ENCODE peak calls at places on chromosome 22, in four cellular contexts. A is AG10803, H is tibial artery, W is psoas muscle. P is an unnamed sample.

GRCh38 chr22:32622004-32622761 is 147.6 kb downstream of the FBXO7 start:
- DNase-seq in A (peak), W (peak), H (peak), P (no peak)

GRCh38 chr22:20021196-20022181 is 579 bp downstream of the TANGO2 start:
- DNase-seq in H (peak), A (peak), W (peak), P (no peak)

GRCh38 chr22:29733362-29734322 is 13.8 kb downstream of the CABP7 start:
- DNase-seq in A (no peak), H (no peak), W (peak), P (no peak)

GRCh38 chr22:17369553-17370035 is 334 bp downstream of the CECR2 start:
- DNase-seq in A (no peak), W (peak), H (no peak), P (no peak)

GRCh38 chr22:28802595-28803087 is 2.3 kb upstream of the XBP1 start:
- DNase-seq in W (no peak), H (no peak), A (no peak), P (no peak)

GRCh38 chr22:27135582-27135981 is 478.2 kb downstream of the MIAT start:
- DNase-seq in W (no peak), H (no peak), A (peak), P (no peak)

GRCh38 chr22:47588583-47588970 is 826.1 kb downstream of the TBC1D22A start:
- DNase-seq in H (peak), A (no peak), W (no peak), P (no peak)

GRCh38 chr22:40030757-40031092 is 36.0 kb downstream of the FAM83F start:
- DNase-seq in W (no peak), H (no peak), A (no peak), P (no peak)

GRCh38 chr22:47169801-47170140 is 407.3 kb downstream of the TBC1D22A start:
- DNase-seq in W (no peak), A (no peak), H (peak), P (no peak)

GRCh38 chr22:46203590-46203980 is 46.5 kb downstream of the CDPF1 start:
- DNase-seq in W (no peak), H (no peak), A (no peak), P (no peak)

GRCh38 chr22:40413873-40414272 is 43.5 kb downstream of the SGSM3 start:
- DNase-seq in H (no peak), W (no peak), A (no peak), P (no peak)

GRCh38 chr22:29215012-29215860 is 9.5 kb downstream of the EMID1 start:
- DNase-seq in W (no peak), A (no peak), H (no peak), P (no peak)

GRCh38 chr22:40472036-40472435 is 101.6 kb downstream of the SGSM3 start:
- DNase-seq in W (no peak), A (no peak), H (no peak), P (no peak)

GRCh38 chr22:45742866-45743450 is 71.3 kb downstream of the ATXN10 start:
- DNase-seq in A (peak), H (peak), W (peak), P (no peak)

GRCh38 chr22:38433871-38434270 is 21.1 kb downstream of the KCNJ4 start:
- DNase-seq in W (no peak), A (no peak), H (no peak), P (no peak)

GRCh38 chr22:49422668-49423067 is 405.0 kb downstream of the BRD1 start:
- DNase-seq in H (no peak), A (no peak), W (no peak), P (no peak)

GRCh38 chr22:24595863-24596262 is 3.0 kb upstream of the LRRC75B start:
- DNase-seq in H (no peak), W (no peak), A (no peak), P (no peak)

DNA sequence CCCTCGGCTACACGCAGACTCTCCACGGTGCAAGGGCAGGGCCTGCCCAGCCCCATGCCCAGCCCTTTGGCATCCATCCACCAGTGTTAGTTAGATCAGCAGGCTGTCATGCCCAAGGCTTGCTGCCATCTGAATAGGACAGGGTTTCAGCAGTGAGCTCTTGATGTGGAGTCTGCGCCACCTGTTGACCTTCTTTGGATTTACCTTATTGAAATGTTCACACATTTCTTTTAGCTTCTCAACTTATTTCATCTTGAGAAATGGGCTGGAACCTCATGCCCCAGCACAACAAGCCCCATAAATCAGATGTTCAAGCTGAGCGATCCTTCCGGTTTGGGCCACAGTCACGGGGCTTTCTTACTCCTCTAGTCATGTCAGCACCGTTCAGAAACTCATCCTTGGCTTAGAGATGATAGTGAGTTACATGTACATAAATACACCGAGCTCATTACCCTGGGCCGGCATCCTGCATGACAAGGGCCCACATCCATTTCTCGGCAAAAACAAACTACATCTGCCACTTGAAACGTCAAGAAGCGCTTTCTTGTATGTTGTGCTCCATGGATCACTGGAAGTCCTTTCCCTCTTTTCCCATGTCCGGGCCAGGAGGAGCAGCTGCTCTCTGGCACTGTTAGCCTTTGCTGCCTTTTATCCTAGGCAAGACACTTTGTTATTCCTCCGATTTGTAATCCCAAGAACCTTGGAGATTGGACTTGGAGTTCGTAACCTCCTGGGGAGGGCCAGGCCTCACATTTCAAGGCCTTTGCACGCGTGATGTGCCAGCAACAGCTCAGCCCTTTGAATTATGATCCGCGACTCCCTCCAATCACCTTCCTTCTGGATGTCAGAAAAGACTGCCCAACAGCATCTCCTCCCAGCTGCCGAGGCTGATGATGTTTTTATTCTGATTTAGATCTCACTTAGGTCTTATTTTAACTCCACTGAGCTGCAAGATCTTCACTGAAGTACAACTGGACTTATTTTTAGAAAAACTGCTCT is 61.9 kb downstream of the PARVB start:
- DNase-seq in H (peak), A (peak), W (peak), P (peak)
- H3K4me3 ChIP-seq in H (no peak), A (peak), W (peak), P (no peak)

DNA sequence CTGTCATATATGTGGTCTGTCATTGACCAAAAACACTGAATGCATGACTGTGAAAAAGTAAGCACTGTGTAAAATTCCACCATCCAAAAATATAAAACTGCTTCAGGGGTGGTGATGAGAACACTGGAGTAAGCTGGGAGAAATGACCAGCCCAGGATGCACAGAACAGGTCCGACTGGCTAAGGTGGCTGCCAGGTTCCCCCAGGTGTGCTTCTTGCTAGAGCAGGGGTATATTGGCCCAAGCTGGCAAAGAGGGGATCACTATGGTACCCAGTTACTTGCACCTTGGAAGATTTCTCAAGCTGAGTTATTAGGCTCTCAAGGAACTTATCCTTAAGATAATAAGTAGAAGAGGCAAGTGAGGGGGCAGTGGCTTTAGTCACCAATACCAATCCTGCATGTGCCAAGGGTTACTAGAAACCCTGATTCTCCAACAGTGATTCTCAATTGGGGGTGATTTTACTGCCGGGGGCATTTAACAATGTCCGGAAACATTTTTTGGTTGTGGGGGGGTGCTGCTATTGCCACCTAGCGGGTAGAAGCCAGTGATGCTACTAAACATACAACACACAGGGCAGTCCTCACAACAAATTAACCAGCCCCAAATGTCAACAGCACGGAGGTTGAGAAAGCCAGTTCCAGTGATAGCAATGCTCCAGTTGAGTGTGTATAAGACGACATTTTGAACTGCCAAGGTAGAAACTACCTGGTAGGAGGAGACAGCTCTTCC is 15.7 kb downstream of the SNU13 start:
- DNase-seq in H (no peak), W (no peak), A (peak), P (no peak)
- TF ChIP-seq CTCF in H (no peak), W (no peak), A (peak), P (peak)

GRCh38 chr22:33865248-33865647 is 55.0 kb downstream of the LARGE1 start:
- DNase-seq in H (no peak), W (no peak), A (no peak), P (no peak)
- H3K4me3 ChIP-seq in H (no peak), W (no peak), A (no peak), P (no peak)

GRCh38 chr22:22666307-22667091 is 22.1 kb downstream of the GGTLC2 start:
- DNase-seq in A (peak), H (no peak), W (no peak), P (no peak)
- TF ChIP-seq CTCF in A (peak), H (no peak), W (peak), P (peak)

GRCh38 chr22:31248965-31249940 is 37.2 kb downstream of the LIMK2 start:
- DNase-seq in W (no peak), H (no peak), A (no peak), P (no peak)
- H3K4me3 ChIP-seq in W (peak), H (peak), A (peak), P (peak)

GRCh38 chr22:21867528-21868266 is at the start of gene MAPK1:
- DNase-seq in A (peak), H (peak), W (peak), P (peak)
- TF ChIP-seq CTCF in A (peak), H (peak), W (peak), P (peak)

GRCh38 chr22:42074846-42075245 is 798 bp downstream of the PHETA2 start:
- DNase-seq in A (no peak), H (no peak), W (no peak), P (no peak)
- H3K4me3 ChIP-seq in A (peak), H (peak), W (peak), P (peak)

P was measured in keratinocyte.